ENCODE peak calls at places on chromosomes 11 and 22, in four cellular contexts. G is aorta, M is nucleus accumbens, F is endothelial cell of umbilical vein. W is an unnamed sample.

GRCh38 chr11:502288-503178 is 4.5 kb downstream of the RNH1 start:
- DNase-seq in G (peak; percentile 50), M (no peak), F (no peak), W (peak; percentile 14)

GRCh38 chr11:83102806-83103205 is 31.1 kb upstream of the RAB30 start:
- DNase-seq in G (no peak), F (no peak), M (no peak), W (no peak)

GRCh38 chr11:56700919-56701485 is 2.1 kb downstream of the OR9G1 start:
- DNase-seq in G (no peak), M (no peak), F (no peak), W (no peak)

GRCh38 chr11:2513441-2513840 is 68.6 kb downstream of the KCNQ1 start:
- DNase-seq in F (no peak), G (peak; percentile 29), M (no peak), W (no peak)

GRCh38 chr11:44861829-44862545 is 88.7 kb downstream of the TP53I11 start:
- DNase-seq in M (peak; percentile 4), F (peak; percentile 79), G (peak; percentile 95), W (no peak)

GRCh38 chr22:24244144-24244787 is 616 bp downstream of the GGT5 start:
- DNase-seq in M (no peak), G (peak; percentile 54), F (peak; percentile 56), W (no peak)

GRCh38 chr11:32115406-32115805 is 24.5 kb downstream of the RCN1 start:
- DNase-seq in F (no peak), G (no peak), M (no peak), W (no peak)

GRCh38 chr11:50037282-50037681 is 4.6 kb downstream of the OR4C45 start:
- DNase-seq in M (no peak), F (no peak), G (no peak), W (no peak)

GRCh38 chr22:20955548-20955947 is 11.5 kb upstream of the AIFM3 start:
- DNase-seq in G (no peak), F (no peak), M (no peak), W (no peak)

GRCh38 chr11:74701351-74701750 is 29.9 kb downstream of the CHRDL2 start:
- DNase-seq in G (no peak), M (no peak), F (no peak), W (no peak)

GRCh38 chr11:69669486-69669885 is 5.7 kb downstream of the LTO1 start:
- DNase-seq in G (no peak), M (no peak), F (no peak), W (no peak)

GRCh38 chr11:12156301-12157140 is 46.1 kb downstream of the MICAL2 start:
- DNase-seq in G (no peak), F (no peak), M (no peak), W (no peak)

GRCh38 chr11:47111318-47111804 is 65.3 kb downstream of the ARFGAP2 start:
- DNase-seq in M (no peak), F (no peak), G (no peak), W (no peak)

GRCh38 chr11:60251485-60252207 is 8.7 kb upstream of the MS4A4E start:
- DNase-seq in G (no peak), M (no peak), F (peak; percentile 89), W (no peak)

GRCh38 chr22:20464096-20464614 is 26.5 kb upstream of the SCARF2 start:
- DNase-seq in F (no peak), G (no peak), M (no peak), W (no peak)

GRCh38 chr11:69473520-69473894 is 8.0 kb upstream of the LINC01488 start:
- DNase-seq in M (no peak), G (no peak), F (no peak), W (no peak)

GRCh38 chr11:65764434-65764833 is 16.3 kb downstream of the AP5B1 start:
- DNase-seq in F (no peak), G (no peak), M (no peak), W (no peak)

GRCh38 chr11:79097279-79097875 is 343.5 kb downstream of the TENM4 start:
- DNase-seq in M (no peak), G (no peak), F (no peak), W (no peak)

GRCh38 chr11:21037836-21038235 is 368.4 kb downstream of the NELL1 start:
- DNase-seq in M (no peak), F (no peak), G (no peak), W (no peak)

GRCh38 chr11:64787526-64788320 is 9.4 kb upstream of the SF1 start:
- DNase-seq in F (peak; percentile 52), M (no peak), G (peak; percentile 70), W (peak; percentile 77)

GRCh38 chr22:22745225-22746060 is 101.0 kb downstream of the GGTLC2 start:
- DNase-seq in M (no peak), F (no peak), G (no peak), W (no peak)

GRCh38 chr11:61679893-61680621 is at the start of gene DAGLA:
- DNase-seq in M (peak; percentile 60), G (peak; percentile 76), F (peak; percentile 54), W (peak; percentile 96)

GRCh38 chr22:36234211-36234610 is 5.1 kb downstream of the APOL2 start:
- DNase-seq in M (no peak), F (no peak), G (no peak), W (no peak)

GRCh38 chr22:27686534-27686933 is 115.0 kb downstream of the MN1 start:
- DNase-seq in G (peak; percentile 91), F (peak; percentile 87), M (peak; percentile 86), W (peak; percentile 63)

GRCh38 chr11:119195680-119196079 is 10.4 kb downstream of the NHERF4 start:
- DNase-seq in F (peak; percentile 67), M (no peak), G (no peak), W (no peak)

GRCh38 chr11:33899383-33900037 is 7.6 kb upstream of the LMO2 start:
- DNase-seq in F (peak; percentile 98), G (peak; percentile 90), M (peak; percentile 33), W (peak; percentile 70)

GRCh38 chr11:82792319-82792718 is 58.7 kb upstream of the FAM181B start:
- DNase-seq in F (no peak), G (no peak), M (no peak), W (no peak)

GRCh38 chr11:130915556-130916237 is 582 bp downstream of the SNX19 start:
- DNase-seq in M (no peak), G (no peak), F (no peak), W (no peak)

GRCh38 chr22:36215976-36216375 is 14.4 kb upstream of the APOL4 start:
- DNase-seq in F (no peak), G (no peak), M (no peak), W (no peak)

GRCh38 chr11:118180300-118180703 is 3.9 kb upstream of the SCN2B start:
- DNase-seq in M (peak; percentile 90), G (no peak), F (no peak), W (peak; percentile 58)

GRCh38 chr11:120222916-120223315 is 12.1 kb downstream of the OAF start:
- DNase-seq in F (no peak), G (no peak), M (no peak), W (no peak)

W was measured in frontal cortex.